ENCODE peak calls at places on chromosome 1, in seven cellular contexts. A, E, C, G, L, S and X are unnamed samples.

GRCh38 chr1:111978695-111979094 is 10.8 kb downstream of the KCND3 start:
- DNase-seq in E (no peak), G (no peak), A (no peak), S (no peak), C (no peak), L (no peak), X (no peak)

GRCh38 chr1:240607006-240607405 is 4.9 kb downstream of the GREM2 start:
- DNase-seq in E (no peak), L (no peak), C (no peak), A (no peak), S (no peak), G (no peak), X (no peak)

GRCh38 chr1:99658031-99658290 is 12.0 kb downstream of the PALMD start:
- DNase-seq in G (no peak), S (no peak), C (no peak), L (no peak), A (no peak), E (no peak), X (no peak)

GRCh38 chr1:163170975-163171676 is 31.6 kb downstream of the RGS5 start:
- DNase-seq in G (peak; percentile 5), L (no peak), A (no peak), S (no peak), C (no peak), E (no peak), X (no peak)

GRCh38 chr1:176801553-176802020 is 338.6 kb downstream of the PAPPA2 start:
- DNase-seq in S (no peak), E (no peak), C (no peak), L (peak; percentile 25), G (no peak), A (peak; percentile 23), X (no peak)

GRCh38 chr1:158179301-158180041 is 1.2 kb upstream of the CD1D start:
- DNase-seq in G (no peak), A (no peak), C (no peak), S (no peak), E (no peak), L (no peak), X (no peak)

GRCh38 chr1:191541741-191542140 is 616.5 kb upstream of the RGS18 start:
- DNase-seq in E (no peak), A (no peak), C (no peak), S (no peak), L (no peak), G (no peak), X (no peak)

GRCh38 chr1:201307239-201307638 is 23.9 kb downstream of the PKP1 start:
- DNase-seq in C (no peak), E (no peak), A (no peak), S (no peak), G (peak; percentile 77), L (no peak), X (no peak)

GRCh38 chr1:40312238-40313205 is 4.6 kb downstream of the COL9A2 start:
- DNase-seq in E (no peak), L (no peak), G (no peak), C (no peak), A (no peak), S (no peak), X (no peak)

GRCh38 chr1:164735315-164736052 is 176.5 kb downstream of the PBX1 start:
- DNase-seq in C (peak; percentile 7), E (no peak), G (peak; percentile 84), A (peak; percentile 78), S (peak; percentile 20), L (no peak), X (no peak)

GRCh38 chr1:41108696-41109284 is 87.3 kb upstream of the SLFNL1 start:
- DNase-seq in S (no peak), E (no peak), L (peak; percentile 42), C (no peak), A (no peak), G (peak; percentile 11), X (no peak)

GRCh38 chr1:231242516-231243198 is 1.6 kb downstream of the GNPAT start:
- DNase-seq in A (no peak), E (no peak), C (no peak), L (no peak), S (no peak), G (peak; percentile 11), X (no peak)

GRCh38 chr1:226973371-226973897 is 33.3 kb downstream of the COQ8A start:
- DNase-seq in E (no peak), A (no peak), S (no peak), C (no peak), G (no peak), L (peak; percentile 62), X (no peak)

GRCh38 chr1:108896160-108897150 is 19.7 kb downstream of the GPSM2 start:
- DNase-seq in C (no peak), L (peak; percentile 39), A (no peak), G (no peak), E (no peak), S (no peak), X (no peak)

GRCh38 chr1:245858683-245859509 is 648.2 kb downstream of the SMYD3 start:
- DNase-seq in C (no peak), L (no peak), S (peak; percentile 10), G (no peak), E (no peak), A (no peak), X (no peak)

GRCh38 chr1:43008106-43008424 is 49.4 kb upstream of the SLC2A1 start:
- DNase-seq in S (no peak), G (no peak), E (no peak), L (no peak), C (no peak), A (peak; percentile 22), X (no peak)

GRCh38 chr1:228938248-228938891 is 203.1 kb downstream of the RHOU start:
- DNase-seq in A (no peak), C (no peak), E (no peak), S (no peak), L (peak; percentile 48), G (no peak), X (peak; percentile 29)

GRCh38 chr1:57770772-57771171 is 346.9 kb upstream of the DAB1 start:
- DNase-seq in S (no peak), A (no peak), E (no peak), L (no peak), G (peak; percentile 6), C (no peak), X (no peak)

GRCh38 chr1:112298558-112298957 is 97.5 kb upstream of the CTTNBP2NL start:
- DNase-seq in E (no peak), G (peak; percentile 58), S (peak; percentile 48), C (peak; percentile 4), A (peak; percentile 54), L (no peak), X (no peak)

GRCh38 chr1:192573499-192573898 is 2.1 kb upstream of the RGS1 start:
- DNase-seq in E (no peak), G (no peak), A (no peak), C (no peak), S (no peak), L (no peak), X (no peak)

GRCh38 chr1:202656057-202656456 is 54.2 kb downstream of the SYT2 start:
- DNase-seq in E (no peak), G (no peak), L (no peak), C (no peak), A (peak; percentile 52), S (peak; percentile 59), X (no peak)

GRCh38 chr1:72623299-72623708 is 341.0 kb upstream of the NEGR1 start:
- DNase-seq in E (peak; percentile 5), G (peak; percentile 35), C (peak; percentile 0), S (peak; percentile 17), L (no peak), A (peak; percentile 72), X (no peak)

GRCh38 chr1:1920608-1921458 is 1.8 kb upstream of the TMEM52 start:
- DNase-seq in L (no peak), E (no peak), C (no peak), S (no peak), G (no peak), A (peak; percentile 8), X (no peak)

GRCh38 chr1:47656719-47657685 is 219.2 kb downstream of the FOXD2 start:
- DNase-seq in S (no peak), C (no peak), G (no peak), E (no peak), A (peak; percentile 17), L (peak; percentile 89), X (no peak)

GRCh38 chr1:14698206-14698605 is 99.7 kb downstream of the KAZN start:
- DNase-seq in A (no peak), L (no peak), C (no peak), G (no peak), E (no peak), S (no peak), X (no peak)

GRCh38 chr1:91502138-91502881 is 1.7 kb downstream of the CDC7 start:
- DNase-seq in A (no peak), E (no peak), L (no peak), G (no peak), C (no peak), S (no peak), X (no peak)
- H3K4me3 ChIP-seq in A (peak overlapping the region; percentile 66), E (peak overlapping the region; percentile 63), L (no peak overlapping the region), G (no peak overlapping the region), C (peak overlapping the region; percentile 88), S (peak overlapping the region; percentile 54), X (no peak overlapping the region)

GRCh38 chr1:52142220-52143153 is 598 bp downstream of the ZFYVE9 start:
- DNase-seq in A (peak; percentile 64), L (peak; percentile 38), C (no peak), G (peak; percentile 66), S (peak; percentile 47), E (no peak), X (peak; percentile 6)
- TF ChIP-seq CTCF in A (no peak), L (no peak), C (no peak), G (no peak), S (no peak), E (no peak), X (no peak)

DNA sequence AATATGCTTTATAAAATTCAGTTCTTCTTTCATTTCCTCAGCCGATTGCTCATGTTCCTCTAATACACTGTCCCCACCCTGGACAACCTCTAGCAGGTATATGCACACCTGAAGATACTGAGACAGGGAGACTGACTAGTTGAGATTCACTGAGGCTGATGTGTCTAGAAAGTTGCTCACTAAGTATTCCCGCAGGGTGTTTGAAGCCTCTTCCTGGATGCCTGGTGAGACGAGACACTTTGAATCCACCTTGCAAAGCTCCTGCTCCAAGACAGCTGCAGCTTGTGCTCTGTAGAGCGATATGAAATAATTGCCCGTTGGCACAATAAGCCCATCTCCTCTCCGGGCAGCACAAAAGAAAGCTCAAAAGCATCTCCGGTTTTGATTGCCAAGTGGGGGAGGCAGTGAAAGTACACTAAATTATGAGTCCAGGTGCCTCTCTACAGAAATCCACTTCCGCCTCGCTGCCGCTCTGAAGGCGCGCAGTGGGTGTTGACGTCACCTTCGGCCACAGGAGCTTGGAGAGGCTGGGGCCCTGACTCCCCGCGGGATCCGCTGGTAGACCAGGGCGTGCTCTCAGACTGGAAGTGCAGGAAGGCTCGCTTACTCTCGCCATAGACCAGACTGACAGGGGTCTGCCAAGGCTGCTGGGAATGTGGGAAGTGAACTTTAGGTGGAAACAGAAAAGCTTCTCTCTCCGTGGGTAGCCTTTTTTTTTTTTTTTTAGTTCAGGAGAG is 46.3 kb downstream of the GPA33 start:
- DNase-seq in G (peak; percentile 61), C (no peak), A (peak; percentile 67), S (peak; percentile 78), L (peak; percentile 43), E (peak; percentile 49), X (peak; percentile 49)
- H3K4me3 ChIP-seq in G (peak overlapping the region; percentile 50), C (no peak overlapping the region), A (no peak overlapping the region), S (peak overlapping the region; percentile 28), L (peak overlapping the region; percentile 31), E (peak overlapping the region; percentile 19), X (peak overlapping the region; percentile 74)

DNA sequence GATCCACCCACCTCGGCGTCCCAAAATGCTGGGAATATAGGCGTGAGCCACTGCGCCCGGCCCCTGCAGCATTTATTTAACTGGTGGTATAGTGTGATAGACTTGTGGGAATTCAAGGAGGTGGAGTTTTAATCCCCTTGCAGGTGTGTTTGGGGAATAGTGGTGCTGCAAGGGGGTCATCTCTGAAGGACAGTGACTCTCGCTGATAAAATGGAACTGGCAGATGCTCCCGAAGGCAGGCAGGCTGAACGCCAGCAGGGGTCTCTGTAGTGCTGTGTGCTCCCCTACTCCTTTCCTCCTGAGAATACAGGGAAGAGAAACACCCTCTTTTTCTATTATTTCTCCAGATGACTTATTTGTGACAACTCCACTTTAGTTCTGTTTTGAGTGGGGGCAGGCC is 4.0 kb downstream of the OSCP1 start:
- DNase-seq in C (no peak), G (no peak), A (no peak), L (no peak), E (no peak), S (peak; percentile 56), X (no peak)
- TF ChIP-seq CTCF in C (peak; percentile 29), G (peak; percentile 8), A (peak; percentile 44), L (no peak), E (peak; percentile 38), S (peak; percentile 71), X (no peak)